ENCODE peak calls at places on chromosomes 1 and 21, in six cellular contexts. G is psoas muscle, Q is ascending aorta, X is pancreas, L is A549, Y is astrocyte. T is an unnamed sample.

GRCh38 chr1:23343246-23344110 is 606 bp downstream of the HNRNPR start:
- DNase-seq in Y (peak), L (no peak), X (no peak), G (no peak), Q (no peak), T (no peak)

GRCh38 chr1:7278827-7279752 is 492.0 kb upstream of the VAMP3 start:
- DNase-seq in G (no peak), L (no peak), Y (no peak), X (no peak), Q (no peak), T (peak)

GRCh38 chr1:1092890-1093609 is 18.9 kb upstream of the RNF223 start:
- DNase-seq in X (no peak), Y (no peak), Q (no peak), L (no peak), G (no peak), T (no peak)

GRCh38 chr1:180283098-180283497 is 53.0 kb downstream of the LHX4 start:
- DNase-seq in G (no peak), X (no peak), Q (no peak), L (no peak), Y (no peak), T (no peak)

GRCh38 chr1:120133228-120133927 is 42.9 kb downstream of the SEC22B start:
- DNase-seq in G (no peak), Q (no peak), Y (no peak), L (no peak), X (no peak), T (no peak)

GRCh38 chr1:153649137-153649866 is 9.2 kb upstream of the SNAPIN start:
- DNase-seq in L (no peak), Q (no peak), Y (no peak), G (no peak), X (peak), T (no peak)

GRCh38 chr1:47198214-47198613 is 8.4 kb upstream of the PDZK1IP1 start:
- DNase-seq in Y (no peak), X (no peak), L (no peak), G (no peak), Q (no peak), T (no peak)

GRCh38 chr1:215292906-215293305 is 210.4 kb downstream of the KCNK2 start:
- DNase-seq in L (no peak), G (no peak), X (no peak), Q (no peak), Y (peak), T (no peak)

GRCh38 chr21:45989355-45990048 is 7.9 kb downstream of the COL6A1 start:
- DNase-seq in G (peak), L (no peak), X (no peak), Y (no peak), Q (no peak), T (peak)

GRCh38 chr1:183033205-183033604 is 10.0 kb downstream of the LAMC1 start:
- DNase-seq in Q (no peak), G (no peak), L (no peak), X (no peak), Y (no peak), T (no peak)

GRCh38 chr21:15842565-15842880 is 112.7 kb downstream of the USP25 start:
- DNase-seq in X (no peak), G (no peak), L (no peak), Q (no peak), Y (no peak), T (no peak)

GRCh38 chr1:85078903-85079302 is 30.6 kb upstream of the MCOLN3 start:
- DNase-seq in L (no peak), Q (no peak), X (no peak), Y (no peak), G (no peak), T (no peak)

GRCh38 chr1:181089017-181089776 is 697 bp downstream of the IER5 start:
- DNase-seq in Q (no peak), Y (no peak), L (no peak), G (peak), X (peak), T (no peak)

GRCh38 chr1:206708058-206708457 is 23.4 kb downstream of the MAPKAPK2 start:
- DNase-seq in G (no peak), Y (no peak), L (no peak), Q (no peak), X (no peak), T (no peak)

GRCh38 chr1:39572379-39573096 is 4.1 kb downstream of the PABPC4 start:
- DNase-seq in Y (no peak), G (no peak), Q (no peak), L (no peak), X (no peak), T (no peak)

GRCh38 chr21:33078907-33079582 is 9.1 kb downstream of the OLIG1 start:
- DNase-seq in Q (no peak), Y (peak), X (peak), L (peak), G (no peak), T (peak)

GRCh38 chr1:89356658-89357400 is 7.0 kb upstream of the GBP6 start:
- DNase-seq in Q (no peak), G (no peak), Y (peak), X (no peak), L (no peak), T (no peak)

GRCh38 chr1:36346741-36347370 is 23.4 kb upstream of the EVA1B start:
- DNase-seq in L (no peak), X (no peak), Y (no peak), G (peak), Q (no peak), T (no peak)

GRCh38 chr1:96842215-96842614 is 120.6 kb downstream of the PTBP2 start:
- DNase-seq in Q (no peak), X (no peak), L (no peak), Y (no peak), G (no peak), T (no peak)
- TF ChIP-seq CTCF in Q (no peak), X (no peak), L (no peak), Y (no peak), G (no peak), T (no peak)

GRCh38 chr21:44332383-44332782 is 6.8 kb downstream of the CFAP410 start:
- DNase-seq in X (no peak), G (no peak), Q (no peak), L (no peak), Y (no peak), T (no peak)
- TF ChIP-seq CTCF in X (no peak), G (no peak), Q (no peak), L (no peak), Y (no peak), T (no peak)

DNA sequence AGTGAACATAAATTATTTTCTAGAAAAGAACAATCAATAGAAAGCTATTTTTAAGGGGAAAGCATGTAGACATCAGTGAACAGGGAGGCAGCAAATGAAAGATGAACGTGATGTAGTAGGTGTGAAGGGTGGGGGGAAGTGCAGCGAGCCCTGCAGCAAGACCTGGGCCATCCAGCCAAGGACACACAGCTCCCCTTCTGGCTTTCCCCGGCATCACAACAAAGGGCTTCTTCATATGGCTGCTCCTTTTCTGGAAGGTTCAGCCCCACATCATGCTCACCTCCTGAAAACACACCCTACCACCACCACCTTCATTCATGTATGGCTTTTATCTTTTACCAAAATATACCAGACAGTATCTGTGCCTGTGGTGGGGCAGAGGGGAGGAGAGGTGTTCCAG is 109.1 kb upstream of the ETS2 start:
- DNase-seq in L (no peak), X (no peak), Q (no peak), G (no peak), Y (no peak), T (no peak)
- TF ChIP-seq CTCF in L (no peak), X (no peak), Q (no peak), G (no peak), Y (no peak), T (no peak)

GRCh38 chr1:31755197-31755611 is 8.9 kb downstream of the ADGRB2 start:
- DNase-seq in Q (no peak), X (no peak), L (no peak), G (no peak), Y (no peak), T (no peak)

GRCh38 chr1:31753623-31754349 is 10.4 kb downstream of the ADGRB2 start:
- DNase-seq in Y (no peak), Q (no peak), X (peak), G (peak), L (no peak), T (peak)

GRCh38 chr1:31755850-31756492 is 8.2 kb downstream of the ADGRB2 start:
- DNase-seq in Q (no peak), X (no peak), Y (no peak), L (no peak), G (no peak), T (no peak)

GRCh38 chr1:31752952-31753351 is 11.2 kb downstream of the ADGRB2 start:
- DNase-seq in Y (no peak), G (no peak), L (no peak), Q (no peak), X (no peak), T (no peak)

DNA sequence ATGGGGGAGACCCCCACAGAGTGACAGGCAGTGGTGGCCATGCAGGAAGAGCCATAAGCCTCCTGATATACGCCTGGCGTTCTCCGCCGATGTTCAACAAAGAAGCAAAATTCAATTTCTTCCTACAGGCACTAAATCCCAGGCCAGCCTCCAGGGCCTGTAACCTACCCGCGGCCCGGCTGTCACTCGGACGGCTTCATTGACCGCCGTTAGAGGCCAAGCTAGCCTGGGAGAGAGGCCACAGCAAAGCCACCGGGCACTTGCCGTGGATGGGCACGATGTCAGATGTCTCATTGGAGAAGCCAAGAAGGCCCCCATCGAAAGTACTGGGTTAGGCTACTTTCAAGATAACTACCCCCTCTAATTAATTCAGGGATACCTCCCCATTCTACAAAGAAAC is 9.7 kb downstream of the ADGRB2 start:
- DNase-seq in L (no peak), Y (no peak), G (no peak), X (no peak), Q (no peak), T (no peak)
- TF ChIP-seq CTCF in L (no peak), Y (no peak), G (no peak), X (no peak), Q (no peak), T (no peak)

GRCh38 chr1:27066313-27066630 is 53.6 kb upstream of the TENT5B start:
- DNase-seq in Q (no peak), L (no peak), Y (no peak), G (no peak), X (no peak), T (no peak)
- TF ChIP-seq CTCF in Q (no peak), L (no peak), Y (no peak), G (no peak), X (no peak), T (no peak)

DNA sequence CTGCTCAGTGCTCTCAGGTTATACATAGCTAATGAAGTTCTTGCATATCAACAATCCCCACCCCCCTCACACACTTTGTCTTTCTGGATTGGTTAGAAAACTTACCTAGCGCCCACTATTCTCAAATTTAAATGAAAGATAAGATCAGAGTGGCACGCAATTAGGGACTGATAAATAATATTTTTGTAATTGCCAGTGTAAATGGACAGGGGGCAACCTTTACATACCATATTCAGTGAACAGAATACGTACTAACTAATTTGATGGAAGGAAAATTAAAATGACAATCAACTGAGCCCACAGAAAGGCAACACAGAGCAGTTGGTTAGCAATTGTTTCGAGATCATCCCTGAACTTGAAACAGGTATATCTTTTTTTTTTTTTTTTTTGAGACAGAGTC is 11.7 kb downstream of the SELL start:
- DNase-seq in L (no peak), Q (no peak), Y (no peak), X (no peak), G (no peak), T (no peak)
- TF ChIP-seq CTCF in L (no peak), Q (no peak), Y (no peak), X (no peak), G (no peak), T (no peak)

GRCh38 chr1:66761273-66761672 is 9.0 kb downstream of the DYNLT5 start:
- DNase-seq in G (no peak), Y (no peak), Q (no peak), X (no peak), L (no peak), T (no peak)
- TF ChIP-seq CTCF in G (no peak), Y (no peak), Q (no peak), X (no peak), L (no peak), T (no peak)

T was measured in dorsolateral prefrontal cortex.